ENCODE peak calls at places on chromosomes 16 and 17, in nine cellular contexts. M, A, K, F, Q, C, T, B and L are unnamed samples. For H3K4me1, the result is how much of the 10 kb centered on the place peaks cover.

GRCh38 chr17:41048441-41048840 is 1.3 kb upstream of the KRTAP2-1 start:
- DNase-seq in K (no peak), M (no peak), A (no peak), T (no peak), F (no peak), Q (no peak), C (no peak), B (no peak), L (no peak)

GRCh38 chr17:49775546-49776260 is 11.8 kb upstream of the FAM117A start:
- DNase-seq in M (no peak), Q (no peak), F (no peak), A (no peak), B (peak), T (no peak), C (no peak), K (no peak), L (no peak)

GRCh38 chr16:80988756-80989155 is 17.9 kb downstream of the CMC2 start:
- DNase-seq in K (no peak), T (no peak), Q (no peak), A (no peak), B (no peak), F (no peak), M (no peak), C (no peak), L (no peak)

GRCh38 chr17:27376637-27377547 is 79.4 kb upstream of the KSR1 start:
- DNase-seq in B (no peak), F (no peak), C (no peak), M (no peak), A (no peak), T (no peak), Q (peak), K (no peak), L (no peak)

GRCh38 chr17:40596261-40596919 is 31.1 kb upstream of the CCR7 start:
- DNase-seq in M (no peak), Q (peak), K (no peak), T (no peak), C (no peak), A (no peak), F (no peak), B (no peak), L (no peak)

GRCh38 chr17:65228734-65229390 is 91.7 kb downstream of the RGS9 start:
- DNase-seq in T (no peak), F (no peak), B (no peak), Q (no peak), K (no peak), C (no peak), A (no peak), M (no peak), L (no peak)

GRCh38 chr17:38881600-38882191 is 11.8 kb downstream of the LASP1 start:
- DNase-seq in Q (peak), A (peak), T (no peak), B (peak), K (peak), C (no peak), F (no peak), M (no peak), L (no peak)

GRCh38 chr16:54326266-54326662 is 39.7 kb upstream of the IRX3 start:
- DNase-seq in C (no peak), K (no peak), B (no peak), T (no peak), F (no peak), A (no peak), Q (no peak), M (no peak), L (no peak)

GRCh38 chr17:34314279-34314678 is 5.0 kb upstream of the CCL8 start:
- DNase-seq in B (no peak), A (no peak), F (peak), T (no peak), C (no peak), M (no peak), Q (no peak), K (no peak), L (no peak)

GRCh38 chr17:18156171-18156975 is 27.3 kb upstream of the ALKBH5 start:
- DNase-seq in C (no peak), B (no peak), Q (peak), A (no peak), M (no peak), K (no peak), F (no peak), T (no peak), L (no peak)

GRCh38 chr17:17111401-17112393 is 69.4 kb downstream of the MPRIP start:
- DNase-seq in Q (no peak), M (no peak), K (no peak), T (no peak), F (no peak), B (no peak), C (no peak), A (no peak), L (no peak)

GRCh38 chr17:72715906-72716572 is 376.4 kb downstream of the SLC39A11 start:
- DNase-seq in F (no peak), M (no peak), C (no peak), T (no peak), K (no peak), B (no peak), Q (peak), A (peak), L (peak)

GRCh38 chr16:2964416-2965223 is 545 bp downstream of the KREMEN2 start:
- DNase-seq in B (peak), T (no peak), K (peak), M (no peak), C (no peak), F (no peak), A (peak), Q (peak), L (no peak)

GRCh38 chr17:81494984-81495383 is 17.6 kb downstream of the ACTG1 start:
- DNase-seq in T (no peak), C (no peak), A (peak), K (no peak), Q (peak), M (no peak), B (peak), F (no peak), L (no peak)

GRCh38 chr17:60161598-60162330 is 12.0 kb downstream of the CA4 start:
- DNase-seq in Q (no peak), T (no peak), A (peak), B (peak), F (no peak), K (peak), M (peak), C (no peak), L (no peak)

GRCh38 chr16:12178251-12178990 is 201.9 kb downstream of the SNX29 start:
- DNase-seq in K (no peak), Q (no peak), C (no peak), F (no peak), M (no peak), B (peak), A (peak), T (no peak), L (no peak)

GRCh38 chr17:33389506-33390141 is 96.5 kb upstream of the ASIC2 start:
- DNase-seq in C (no peak), Q (no peak), K (no peak), T (no peak), F (no peak), A (no peak), B (no peak), M (no peak), L (no peak)

GRCh38 chr16:88830250-88830649 is 18.5 kb upstream of the APRT start:
- DNase-seq in Q (no peak), B (no peak), T (no peak), A (no peak), F (no peak), C (no peak), M (no peak), K (no peak), L (no peak)

GRCh38 chr16:3030872-3031212 is 5.9 kb downstream of the BICDL2 start:
- DNase-seq in F (no peak), A (peak), T (no peak), K (no peak), M (no peak), C (no peak), Q (no peak), B (no peak), L (no peak)

GRCh38 chr17:39653662-39654331 is 11.4 kb upstream of the TCAP start:
- DNase-seq in T (no peak), C (no peak), A (peak), Q (peak), M (peak), F (peak), K (peak), B (no peak), L (peak)

GRCh38 chr17:67157732-67158639 is 87.0 kb downstream of the HELZ start:
- DNase-seq in A (no peak), C (no peak), Q (peak), K (no peak), M (no peak), T (no peak), F (no peak), B (peak), L (no peak)

GRCh38 chr16:75798714-75799113 is 72.4 kb upstream of the CPHXL start:
- DNase-seq in T (no peak), C (no peak), K (no peak), M (no peak), Q (no peak), B (no peak), A (no peak), F (no peak), L (no peak)

GRCh38 chr16:2458887-2459646 is 842 bp upstream of the TEDC2 start:
- DNase-seq in K (no peak), Q (no peak), C (no peak), F (no peak), A (no peak), T (no peak), M (no peak), B (no peak), L (no peak)

GRCh38 chr16:80509872-80510271 is 30.9 kb upstream of the DYNLRB2 start:
- DNase-seq in B (no peak), F (no peak), T (no peak), C (no peak), K (no peak), Q (no peak), A (no peak), M (no peak), L (no peak)

GRCh38 chr16:29029168-29029994 is 44.5 kb downstream of the LAT start:
- DNase-seq in C (peak), M (peak), B (peak), F (no peak), K (no peak), Q (peak), A (no peak), T (peak), L (no peak)

GRCh38 chr17:28199728-28200127 is 119.3 kb upstream of the TMEM97 start:
- DNase-seq in A (no peak), M (no peak), C (no peak), T (no peak), Q (no peak), F (no peak), K (no peak), B (no peak), L (no peak)

GRCh38 chr17:45060824-45061605 is at the start of gene NMT1:
- DNase-seq in T (peak), F (peak), C (peak), A (peak), Q (peak), K (peak), B (peak), M (peak), L (peak)
- TF ChIP-seq CTCF in T (no peak), F (no peak), C (peak), A (no peak), Q (no peak), K (no peak), B (no peak), M (no peak), L (peak)

GRCh38 chr17:83190601-83191387 is 111.4 kb downstream of the METRNL start:
- DNase-seq in F (no peak), T (no peak), Q (no peak), K (no peak), A (peak), B (no peak), C (peak), M (no peak), L (peak)

GRCh38 chr17:83193336-83194188 is 114.2 kb downstream of the METRNL start:
- DNase-seq in C (peak), K (peak), F (peak), Q (no peak), B (no peak), M (peak), A (no peak), T (no peak), L (no peak)

GRCh38 chr17:83194189-83194565 is 114.8 kb downstream of the METRNL start:
- DNase-seq in K (no peak), C (peak), A (no peak), M (peak), B (no peak), T (no peak), Q (no peak), F (no peak), L (no peak)

GRCh38 chr17:83191388-83192160 is 112.2 kb downstream of the METRNL start:
- DNase-seq in M (no peak), C (no peak), A (peak), K (no peak), B (no peak), T (no peak), Q (no peak), F (no peak), L (peak)

DNA sequence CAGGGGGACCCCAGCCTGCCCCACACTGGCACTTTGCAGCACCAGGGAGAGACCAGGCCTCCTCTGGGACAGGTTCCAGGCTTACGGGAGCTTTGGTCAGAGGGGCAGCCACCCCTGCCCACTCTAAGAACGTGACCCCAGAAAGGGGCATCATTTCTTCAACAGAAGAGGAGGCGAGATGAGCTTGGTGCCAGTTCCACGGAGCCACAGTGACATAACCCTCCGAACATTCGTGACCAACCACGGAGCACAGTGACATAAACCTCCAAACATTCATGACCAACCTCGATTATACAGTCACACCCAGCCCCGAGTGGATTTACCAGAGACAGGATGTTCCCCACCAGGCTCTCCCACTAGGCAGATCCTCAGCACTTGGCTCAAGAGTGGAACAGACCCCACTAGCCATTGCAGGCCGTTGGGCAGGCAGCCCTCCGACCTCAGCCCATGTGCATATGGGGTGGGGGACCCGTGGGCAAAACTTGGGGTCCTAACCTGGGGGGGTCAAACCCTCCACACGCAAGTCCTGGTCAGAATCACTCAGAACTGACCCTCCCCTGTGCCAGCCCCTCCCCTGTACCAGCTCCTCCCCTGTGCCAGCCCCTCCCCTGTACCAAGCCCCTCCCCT is 112.9 kb downstream of the METRNL start:
- DNase-seq in M (peak), T (no peak), Q (no peak), B (no peak), A (no peak), C (peak), F (no peak), K (no peak), L (no peak)
- H3K4me1 ChIP-seq in M (under half), T (half or more), Q (under half), B (under half), A (under half), C (under half), F (under half), K (under half), L (under half)

GRCh38 chr17:9038380-9038779 is 17.1 kb downstream of the NTN1 start:
- DNase-seq in C (no peak), M (no peak), F (no peak), T (no peak), A (no peak), B (no peak), K (no peak), Q (no peak), L (no peak)
- H3K4me3 ChIP-seq in C (no peak), M (no peak), F (no peak), T (no peak), A (no peak), B (no peak), K (no peak), Q (no peak), L (no peak)

GRCh38 chr17:19410101-19410500 is 931 bp upstream of the RNF112 start:
- DNase-seq in Q (no peak), F (no peak), K (no peak), A (no peak), C (no peak), B (no peak), M (no peak), T (no peak), L (no peak)

GRCh38 chr17:19411641-19412040 is 609 bp downstream of the RNF112 start:
- DNase-seq in F (no peak), T (no peak), A (no peak), Q (no peak), C (no peak), K (no peak), M (no peak), B (no peak), L (no peak)

GRCh38 chr17:19412510-19412909 is 1.5 kb downstream of the RNF112 start:
- DNase-seq in M (no peak), K (no peak), F (no peak), Q (no peak), B (no peak), C (no peak), A (no peak), T (no peak), L (no peak)

GRCh38 chr17:19409509-19409908 is 1.5 kb upstream of the RNF112 start:
- DNase-seq in F (no peak), K (no peak), A (no peak), Q (no peak), B (no peak), C (no peak), T (no peak), M (no peak), L (no peak)

DNA sequence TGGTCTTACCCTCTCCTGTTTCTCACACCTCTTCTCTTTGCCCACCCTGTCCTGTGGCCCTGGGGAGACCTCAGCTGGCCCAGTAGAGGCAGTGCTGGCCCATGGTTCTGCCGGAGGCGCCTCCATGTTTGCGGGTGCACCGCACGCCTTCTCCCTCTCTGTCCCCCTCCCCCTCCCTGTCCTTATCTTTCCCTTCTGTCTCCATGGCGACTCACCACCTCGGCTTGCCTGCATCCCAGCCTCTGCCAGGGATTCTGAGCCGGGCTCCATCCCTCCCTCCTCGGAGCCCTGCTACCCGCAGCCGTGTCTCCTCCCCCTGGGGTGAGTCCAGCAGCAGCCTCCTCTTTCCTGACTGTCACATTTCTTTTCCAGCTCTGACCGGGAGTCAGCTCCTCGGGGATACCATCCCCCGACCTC is at the start of gene RNF112:
- DNase-seq in T (no peak), Q (no peak), M (no peak), A (no peak), K (no peak), F (no peak), B (peak), C (no peak), L (no peak)
- TF ChIP-seq CTCF in T (peak), Q (no peak), M (no peak), A (no peak), K (no peak), F (no peak), B (no peak), C (no peak), L (no peak)

GRCh38 chr17:4365103-4365627 is 1.3 kb downstream of the UBE2G1 start:
- DNase-seq in C (peak), F (peak), Q (peak), B (peak), K (peak), T (peak), M (peak), A (peak), L (peak)
- H3K4me1 ChIP-seq in C (under half), F (under half), Q (under half), B (under half), K (under half), T (under half), M (under half), A (under half), L (under half)

GRCh38 chr16:73142069-73142880 is 94.3 kb upstream of the ZFHX3 start:
- DNase-seq in B (no peak), F (no peak), T (no peak), C (no peak), M (no peak), K (no peak), A (no peak), Q (no peak), L (no peak)

GRCh38 chr16:73140944-73141343 is 93.0 kb upstream of the ZFHX3 start:
- DNase-seq in T (no peak), B (no peak), C (no peak), Q (peak), K (no peak), F (no peak), M (no peak), A (no peak), L (no peak)

GRCh38 chr16:73145166-73145565 is 97.2 kb upstream of the ZFHX3 start:
- DNase-seq in T (no peak), K (no peak), A (no peak), F (no peak), C (no peak), B (peak), M (no peak), Q (no peak), L (no peak)

GRCh38 chr16:73142995-73143394 is 95.1 kb upstream of the ZFHX3 start:
- DNase-seq in C (no peak), B (no peak), F (no peak), K (no peak), A (no peak), M (no peak), Q (no peak), T (no peak), L (no peak)

DNA sequence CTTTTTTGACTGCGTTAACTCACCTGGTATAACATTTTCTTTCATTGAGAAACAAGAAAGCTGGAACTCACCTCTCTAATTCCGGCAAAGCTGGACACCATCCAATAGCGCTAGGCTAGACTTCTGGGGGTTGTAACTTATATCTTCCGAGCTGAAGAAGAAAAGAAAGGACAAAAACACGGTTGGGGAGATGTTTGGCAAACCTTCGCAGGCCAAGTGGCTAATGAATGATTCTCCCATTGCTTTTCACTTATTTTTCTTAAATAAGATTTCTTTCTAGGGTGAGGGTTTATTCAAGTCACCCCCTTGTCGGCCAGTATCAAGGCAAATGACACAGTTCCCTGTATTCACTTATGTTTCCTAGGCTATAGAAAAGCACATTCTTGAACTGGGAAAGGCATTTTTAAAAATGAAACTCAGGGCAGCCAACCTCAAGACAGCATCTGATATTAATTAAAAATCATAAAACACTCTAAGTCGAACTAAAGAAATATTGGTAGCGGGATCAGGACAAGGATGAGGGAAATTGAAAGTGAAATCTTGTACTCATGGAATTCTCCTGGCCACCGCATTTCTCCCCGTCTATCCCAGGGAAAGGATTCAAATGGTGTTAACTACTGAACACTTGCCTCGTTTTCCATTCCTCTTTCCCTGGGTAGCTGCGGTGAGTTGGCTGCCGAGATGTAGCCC is 95.9 kb upstream of the ZFHX3 start:
- DNase-seq in Q (no peak), B (no peak), A (no peak), C (no peak), K (no peak), F (no peak), T (no peak), M (no peak), L (no peak)
- H3K4me3 ChIP-seq in Q (no peak), B (no peak), A (no peak), C (peak), K (peak), F (no peak), T (peak), M (peak), L (no peak)